ENCODE peak calls at places on chromosomes 4 and X, in nine cellular contexts. One of them, this sample, is unnamed.

GRCh38 chr4:48255959-48256342 is 13.7 kb downstream of the TEC start:
- DNase-seq in ELF-1: no peak
- DNase-seq in D341Med: no peak
- DNase-seq in adipocyte: no peak
- DNase-seq in brain microvascular endothelial cell: no peak
- DNase-seq in CD4-positive, alpha-beta memory T cell: no peak
- DNase-seq in T-helper 2 cell: no peak
- DNase-seq in HFF-Myc: no peak
- DNase-seq in NCI-H226: no peak
- DNase-seq in this sample: no peak

GRCh38 chrX:121733514-121733913 is 686.1 kb downstream of the GLUD2 start:
- DNase-seq in T-helper 2 cell: no peak
- DNase-seq in adipocyte: no peak
- DNase-seq in NCI-H226: no peak
- DNase-seq in ELF-1: no peak
- DNase-seq in D341Med: no peak
- DNase-seq in brain microvascular endothelial cell: no peak
- DNase-seq in CD4-positive, alpha-beta memory T cell: no peak
- DNase-seq in HFF-Myc: no peak
- DNase-seq in this sample: no peak

GRCh38 chr4:101667348-101667747 is 123.2 kb upstream of the BANK1 start:
- DNase-seq in NCI-H226: no peak
- DNase-seq in T-helper 2 cell: no peak
- DNase-seq in adipocyte: no peak
- DNase-seq in HFF-Myc: peak
- DNase-seq in CD4-positive, alpha-beta memory T cell: no peak
- DNase-seq in ELF-1: no peak
- DNase-seq in D341Med: no peak
- DNase-seq in brain microvascular endothelial cell: no peak
- DNase-seq in this sample: no peak

GRCh38 chrX:39600222-39600621 is 497.5 kb downstream of the BCOR start:
- DNase-seq in D341Med: no peak
- DNase-seq in HFF-Myc: no peak
- DNase-seq in adipocyte: no peak
- DNase-seq in T-helper 2 cell: no peak
- DNase-seq in NCI-H226: no peak
- DNase-seq in CD4-positive, alpha-beta memory T cell: no peak
- DNase-seq in ELF-1: no peak
- DNase-seq in brain microvascular endothelial cell: no peak
- DNase-seq in this sample: no peak

GRCh38 chr4:7390366-7390765 is 44.4 kb downstream of the PSAPL1 start:
- DNase-seq in D341Med: peak
- DNase-seq in NCI-H226: no peak
- DNase-seq in CD4-positive, alpha-beta memory T cell: no peak
- DNase-seq in ELF-1: no peak
- DNase-seq in T-helper 2 cell: no peak
- DNase-seq in HFF-Myc: no peak
- DNase-seq in adipocyte: no peak
- DNase-seq in brain microvascular endothelial cell: no peak
- DNase-seq in this sample: no peak

GRCh38 chrX:19627533-19627932 is 112.2 kb upstream of the MAP3K15 start:
- DNase-seq in adipocyte: peak
- DNase-seq in D341Med: no peak
- DNase-seq in brain microvascular endothelial cell: no peak
- DNase-seq in T-helper 2 cell: no peak
- DNase-seq in CD4-positive, alpha-beta memory T cell: peak
- DNase-seq in HFF-Myc: no peak
- DNase-seq in NCI-H226: no peak
- DNase-seq in ELF-1: no peak
- DNase-seq in this sample: no peak

GRCh38 chr4:174555793-174556630 is 33.7 kb upstream of the HPGD start:
- DNase-seq in brain microvascular endothelial cell: no peak
- DNase-seq in NCI-H226: no peak
- DNase-seq in CD4-positive, alpha-beta memory T cell: no peak
- DNase-seq in T-helper 2 cell: no peak
- DNase-seq in D341Med: no peak
- DNase-seq in adipocyte: no peak
- DNase-seq in HFF-Myc: no peak
- DNase-seq in ELF-1: no peak
- DNase-seq in this sample: no peak

GRCh38 chrX:119870626-119871131 is 854 bp downstream of the RNF113A start:
- DNase-seq in HFF-Myc: no peak
- DNase-seq in ELF-1: peak
- DNase-seq in D341Med: peak
- DNase-seq in CD4-positive, alpha-beta memory T cell: peak
- DNase-seq in brain microvascular endothelial cell: peak
- DNase-seq in adipocyte: peak
- DNase-seq in NCI-H226: no peak
- DNase-seq in T-helper 2 cell: peak
- DNase-seq in this sample: no peak

GRCh38 chr4:56681158-56681848 is at the start of gene HOPX:
- DNase-seq in NCI-H226: no peak
- DNase-seq in CD4-positive, alpha-beta memory T cell: no peak
- DNase-seq in D341Med: no peak
- DNase-seq in adipocyte: no peak
- DNase-seq in brain microvascular endothelial cell: no peak
- DNase-seq in T-helper 2 cell: no peak
- DNase-seq in ELF-1: peak
- DNase-seq in HFF-Myc: no peak
- DNase-seq in this sample: no peak

GRCh38 chr4:37594095-37594494 is 92.1 kb downstream of the RELL1 start:
- DNase-seq in adipocyte: no peak
- DNase-seq in CD4-positive, alpha-beta memory T cell: no peak
- DNase-seq in HFF-Myc: no peak
- DNase-seq in ELF-1: no peak
- DNase-seq in NCI-H226: no peak
- DNase-seq in D341Med: no peak
- DNase-seq in brain microvascular endothelial cell: no peak
- DNase-seq in T-helper 2 cell: no peak
- DNase-seq in this sample: no peak

GRCh38 chr4:184371390-184371787 is 103.0 kb downstream of the IRF2 start:
- DNase-seq in ELF-1: no peak
- DNase-seq in D341Med: no peak
- DNase-seq in brain microvascular endothelial cell: no peak
- DNase-seq in CD4-positive, alpha-beta memory T cell: no peak
- DNase-seq in HFF-Myc: no peak
- DNase-seq in adipocyte: no peak
- DNase-seq in T-helper 2 cell: no peak
- DNase-seq in NCI-H226: no peak
- DNase-seq in this sample: no peak